ENCODE peak calls at places on chromosome 7, in nine cellular contexts. J, K, D, Q, H, E, I, V and S are unnamed samples.

GRCh38 chr7:42262907-42263466 is 26.0 kb upstream of the GLI3 start:
- DNase-seq in J (no peak), K (peak), D (peak), Q (no peak), H (no peak), E (peak), I (no peak), V (peak), S (peak)

GRCh38 chr7:80584778-80585177 is 53.7 kb upstream of the CD36 start:
- DNase-seq in J (peak), K (no peak), D (no peak), Q (no peak), H (no peak), E (peak), I (peak), V (no peak), S (peak)

GRCh38 chr7:123864438-123864837 is 19.5 kb downstream of the HYAL4 start:
- DNase-seq in J (no peak), K (no peak), D (no peak), Q (peak), H (no peak), E (peak), I (peak), V (no peak), S (no peak)

GRCh38 chr7:125098377-125098970 is 168.8 kb upstream of the POT1 start:
- DNase-seq in J (no peak), K (no peak), D (no peak), Q (no peak), H (no peak), E (no peak), I (no peak), V (no peak), S (peak)

GRCh38 chr7:21338728-21339164 is 89.1 kb upstream of the SP4 start:
- DNase-seq in J (no peak), K (no peak), D (no peak), Q (no peak), H (no peak), E (no peak), I (no peak), V (no peak), S (no peak)

GRCh38 chr7:135777626-135778398 is 29.2 kb upstream of the FAM180A start:
- DNase-seq in J (no peak), K (no peak), D (no peak), Q (no peak), H (no peak), E (no peak), I (no peak), V (no peak), S (no peak)

GRCh38 chr7:44145969-44146897 is 5.1 kb upstream of the MYL7 start:
- DNase-seq in J (no peak), K (peak), D (no peak), Q (peak), H (peak), E (peak), I (peak), V (no peak), S (no peak)

GRCh38 chr7:121351682-121352081 is 22.9 kb downstream of the WNT16 start:
- DNase-seq in J (no peak), K (no peak), D (no peak), Q (no peak), H (no peak), E (no peak), I (no peak), V (no peak), S (no peak)

GRCh38 chr7:113128028-113128427 is 9.7 kb upstream of the SMIM30 start:
- DNase-seq in J (no peak), K (no peak), D (no peak), Q (no peak), H (no peak), E (no peak), I (no peak), V (no peak), S (no peak)

GRCh38 chr7:45470031-45470430 is 104.1 kb upstream of the ADCY1 start:
- DNase-seq in J (no peak), K (no peak), D (no peak), Q (no peak), H (no peak), E (no peak), I (no peak), V (no peak), S (no peak)

GRCh38 chr7:51288896-51289607 is 27.6 kb downstream of the COBL start:
- DNase-seq in J (no peak), K (no peak), D (no peak), Q (peak), H (no peak), E (no peak), I (no peak), V (no peak), S (no peak)

GRCh38 chr7:105219771-105220160 is 169.0 kb downstream of the SRPK2 start:
- DNase-seq in J (no peak), K (no peak), D (no peak), Q (no peak), H (no peak), E (no peak), I (no peak), V (peak), S (peak)

GRCh38 chr7:101632641-101633040 is 3.5 kb upstream of the MYL10 start:
- DNase-seq in J (no peak), K (no peak), D (no peak), Q (no peak), H (no peak), E (no peak), I (no peak), V (no peak), S (no peak)

GRCh38 chr7:78673272-78673671 is 780.2 kb downstream of the MAGI2 start:
- DNase-seq in J (no peak), K (no peak), D (no peak), Q (no peak), H (no peak), E (no peak), I (no peak), V (no peak), S (no peak)

GRCh38 chr7:16438988-16439387 is 17.6 kb upstream of the CRPPA start:
- DNase-seq in J (no peak), K (no peak), D (no peak), Q (no peak), H (no peak), E (no peak), I (no peak), V (no peak), S (no peak)

GRCh38 chr7:133921635-133922182 is 205.4 kb upstream of the LRGUK start:
- DNase-seq in J (no peak), K (no peak), D (no peak), Q (no peak), H (no peak), E (no peak), I (no peak), V (no peak), S (no peak)

GRCh38 chr7:110050831-110051230 is 1040.1 kb upstream of the LRRN3 start:
- DNase-seq in J (no peak), K (no peak), D (no peak), Q (no peak), H (no peak), E (no peak), I (no peak), V (no peak), S (no peak)

DNA sequence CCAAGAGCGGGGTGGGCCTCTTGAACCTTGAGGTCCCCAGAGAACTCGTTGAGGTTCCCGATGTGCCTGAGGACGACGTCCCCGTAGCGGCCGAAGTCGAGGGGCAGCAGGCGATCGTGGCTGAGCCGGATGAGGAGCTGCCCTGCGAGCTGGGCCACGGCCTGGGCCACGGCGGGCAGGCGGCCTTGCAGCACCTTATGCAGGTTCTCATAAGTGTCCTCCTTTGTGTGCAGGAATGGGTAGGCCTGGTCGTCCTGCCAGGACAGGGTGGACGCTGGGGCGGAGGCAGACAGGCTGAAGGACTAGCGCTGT is 14.2 kb downstream of the TFR2 start:
- DNase-seq in J (no peak), K (no peak), D (no peak), Q (no peak), H (no peak), E (no peak), I (no peak), V (no peak), S (no peak)
- H3K4me3 ChIP-seq in J (no peak), K (no peak), D (no peak), Q (no peak), H (no peak), E (no peak), I (no peak), V (no peak), S (no peak)

GRCh38 chr7:151178831-151179230 is 8.2 kb downstream of the ASB10 start:
- DNase-seq in J (no peak), K (no peak), D (no peak), Q (no peak), H (no peak), E (no peak), I (no peak), V (no peak), S (no peak)
- TF ChIP-seq CTCF in J (no peak), K (no peak), D (no peak), Q (no peak), H (no peak), E (no peak), I (no peak), V (no peak), S (no peak)

GRCh38 chr7:1537631-1538412 is 7.3 kb downstream of the MAFK start:
- DNase-seq in J (peak), K (peak), D (peak), Q (peak), H (peak), E (peak), I (peak), V (peak), S (peak)
- H3K4me3 ChIP-seq in J (peak), K (peak), D (peak), Q (peak), H (peak), E (no peak), I (no peak), V (peak), S (peak)

GRCh38 chr7:107180378-107180777 is 11.6 kb downstream of the HBP1 start:
- DNase-seq in J (peak), K (no peak), D (no peak), Q (peak), H (peak), E (peak), I (no peak), V (peak), S (peak)
- TF ChIP-seq CTCF in J (no peak), K (no peak), D (no peak), Q (no peak), H (no peak), E (no peak), I (no peak), V (no peak), S (no peak)

DNA sequence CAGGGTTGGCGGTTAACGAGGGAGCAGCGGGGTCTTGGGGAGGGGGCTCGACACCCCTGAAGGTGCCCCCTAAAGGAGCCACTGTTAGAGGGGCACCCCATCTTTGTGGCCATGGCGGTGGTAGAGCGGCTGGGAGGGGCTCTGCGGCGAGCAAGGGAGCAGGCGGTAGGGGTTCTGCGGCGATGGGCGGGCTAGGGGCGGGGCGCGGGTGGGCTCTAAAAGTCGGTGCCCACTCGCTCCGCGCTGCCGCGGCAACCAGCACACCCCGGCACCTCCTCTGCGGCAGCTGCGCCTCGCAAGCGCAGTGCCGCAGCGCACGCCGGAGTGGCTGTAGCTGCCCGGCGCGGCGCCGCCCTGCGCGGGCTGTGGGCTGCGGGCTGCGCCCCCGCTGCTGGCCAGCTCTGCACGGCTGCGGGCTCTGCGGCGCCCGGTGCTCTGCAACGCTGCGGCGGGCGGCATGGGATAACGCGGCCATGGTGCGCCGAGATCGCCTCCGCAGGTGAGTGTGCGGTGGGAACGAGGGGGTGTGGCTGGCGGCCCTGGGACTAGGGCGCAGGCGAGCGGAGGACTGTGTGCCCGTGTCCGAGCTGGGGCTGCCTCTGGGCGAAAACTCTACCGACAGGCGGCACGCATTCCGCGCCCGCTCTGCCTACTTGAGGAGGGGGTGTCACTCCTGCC is at the start of gene MEST:
- DNase-seq in J (no peak), K (no peak), D (no peak), Q (no peak), H (no peak), E (peak), I (peak), V (no peak), S (no peak)
- H3K4me3 ChIP-seq in J (peak), K (peak), D (peak), Q (peak), H (peak), E (peak), I (peak), V (peak), S (peak)

GRCh38 chr7:52897708-52898107 is 137.7 kb upstream of the POM121L12 start:
- DNase-seq in J (no peak), K (no peak), D (no peak), Q (no peak), H (no peak), E (peak), I (no peak), V (peak), S (no peak)
- TF ChIP-seq CTCF in J (no peak), K (no peak), D (no peak), Q (no peak), H (no peak), E (no peak), I (no peak), V (no peak), S (no peak)

GRCh38 chr7:30322656-30323355 is 38.4 kb downstream of the ZNRF2 start:
- DNase-seq in J (no peak), K (no peak), D (no peak), Q (no peak), H (no peak), E (no peak), I (no peak), V (no peak), S (no peak)
- H3K4me3 ChIP-seq in J (no peak), K (peak), D (no peak), Q (no peak), H (no peak), E (no peak), I (no peak), V (no peak), S (no peak)

GRCh38 chr7:94301024-94301588 is 93.6 kb upstream of the COL1A2 start:
- DNase-seq in J (peak), K (peak), D (peak), Q (peak), H (peak), E (peak), I (peak), V (peak), S (peak)
- TF ChIP-seq CTCF in J (no peak), K (no peak), D (peak), Q (no peak), H (no peak), E (no peak), I (peak), V (peak), S (peak)

DNA sequence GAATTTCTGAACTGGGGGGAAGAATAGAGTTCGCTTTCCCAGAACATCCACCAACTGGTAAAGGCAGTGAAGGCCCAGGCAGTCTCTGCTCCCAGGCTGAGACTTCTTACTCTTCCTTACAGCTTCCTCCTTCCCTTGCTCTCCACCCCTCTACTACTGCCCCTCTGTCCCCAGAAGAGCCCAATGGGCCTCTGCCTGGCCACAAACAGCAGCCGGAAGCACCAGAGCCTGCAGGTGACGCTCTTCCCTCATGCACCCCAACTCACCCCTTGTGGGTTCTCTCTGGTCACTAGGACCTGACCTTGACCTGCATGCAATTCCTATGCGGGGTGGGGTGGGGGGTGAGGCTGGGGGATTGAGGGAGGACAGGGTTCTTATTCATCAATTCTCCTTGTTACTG is 16.5 kb downstream of the FAM131B start:
- DNase-seq in J (no peak), K (no peak), D (no peak), Q (no peak), H (no peak), E (no peak), I (no peak), V (no peak), S (no peak)
- H3K4me3 ChIP-seq in J (no peak), K (no peak), D (no peak), Q (no peak), H (no peak), E (no peak), I (no peak), V (no peak), S (no peak)